ENCODE peak calls at places on chromosome 18, in nine cellular contexts. C, R, Y, X, G, P, S, I and M are unnamed samples.

GRCh38 chr18:48943333-48943732 is 7.4 kb downstream of the SMAD7 start:
- DNase-seq in C (no peak), R (no peak), Y (no peak), X (no peak), G (no peak), P (no peak), S (no peak), I (no peak), M (no peak)

GRCh38 chr18:53991202-53991601 is 233.3 kb downstream of the MBD2 start:
- DNase-seq in C (no peak), R (no peak), Y (peak; percentile 60), X (peak; percentile 45), G (no peak), P (no peak), S (no peak), I (no peak), M (no peak)

GRCh38 chr18:58104071-58104470 is 60.0 kb downstream of the NEDD4L start:
- DNase-seq in C (no peak), R (no peak), Y (no peak), X (no peak), G (no peak), P (no peak), S (no peak), I (no peak), M (no peak)

GRCh38 chr18:9020221-9020620 is 82.3 kb upstream of the NDUFV2 start:
- DNase-seq in C (no peak), R (no peak), Y (peak; percentile 25), X (no peak), G (no peak), P (no peak), S (no peak), I (no peak), M (no peak)

GRCh38 chr18:62102221-62102620 is 84.6 kb downstream of the PIGN start:
- DNase-seq in C (no peak), R (no peak), Y (no peak), X (no peak), G (no peak), P (no peak), S (no peak), I (no peak), M (no peak)

GRCh38 chr18:35155403-35156117 is 85.3 kb upstream of the ZNF397 start:
- DNase-seq in C (no peak), R (no peak), Y (no peak), X (no peak), G (no peak), P (no peak), S (peak; percentile 66), I (no peak), M (no peak)

GRCh38 chr18:73741946-73742345 is 405.7 kb downstream of the FBXO15 start:
- DNase-seq in C (no peak), R (no peak), Y (peak; percentile 59), X (no peak), G (no peak), P (no peak), S (no peak), I (no peak), M (no peak)

GRCh38 chr18:79625924-79626561 is 53.6 kb upstream of the CTDP1 start:
- DNase-seq in C (no peak), R (no peak), Y (no peak), X (no peak), G (no peak), P (peak; percentile 14), S (no peak), I (peak; percentile 46), M (no peak)

GRCh38 chr18:3652380-3653262 is 202.6 kb downstream of the TGIF1 start:
- DNase-seq in C (no peak), R (peak; percentile 90), Y (peak; percentile 100), X (peak; percentile 98), G (no peak), P (peak; percentile 45), S (peak; percentile 68), I (no peak), M (peak; percentile 80)

GRCh38 chr18:35581555-35582309 is at the start of gene GALNT1:
- DNase-seq in C (peak; percentile 61), R (no peak), Y (peak; percentile 23), X (no peak), G (no peak), P (peak; percentile 46), S (peak; percentile 11), I (no peak), M (no peak)

GRCh38 chr18:76564636-76565237 is 69.7 kb upstream of the ZNF516 start:
- DNase-seq in C (no peak), R (no peak), Y (peak; percentile 10), X (no peak), G (no peak), P (no peak), S (no peak), I (no peak), M (no peak)

GRCh38 chr18:76566987-76567386 is 71.9 kb upstream of the ZNF516 start:
- DNase-seq in C (no peak), R (no peak), Y (no peak), X (no peak), G (no peak), P (no peak), S (no peak), I (no peak), M (no peak)

GRCh38 chr18:76564117-76564516 is 69.1 kb upstream of the ZNF516 start:
- DNase-seq in C (no peak), R (no peak), Y (peak; percentile 95), X (peak; percentile 62), G (no peak), P (no peak), S (no peak), I (no peak), M (no peak)

GRCh38 chr18:76567835-76568445 is 72.9 kb upstream of the ZNF516 start:
- DNase-seq in C (no peak), R (no peak), Y (no peak), X (no peak), G (no peak), P (no peak), S (no peak), I (no peak), M (no peak)

GRCh38 chr18:76565238-76566173 is 70.5 kb upstream of the ZNF516 start:
- DNase-seq in C (peak; percentile 79), R (peak; percentile 87), Y (peak; percentile 96), X (no peak), G (peak; percentile 67), P (peak; percentile 75), S (peak; percentile 53), I (peak; percentile 90), M (peak; percentile 66)
- H3K4me3 ChIP-seq in C (peak overlapping the region; percentile 56), R (peak overlapping the region; percentile 53), Y (peak overlapping the region; percentile 46), X (no peak overlapping the region), G (peak overlapping the region; percentile 17), P (peak overlapping the region; percentile 44), S (peak overlapping the region; percentile 38), I (peak overlapping the region; percentile 31), M (peak overlapping the region; percentile 15)

DNA sequence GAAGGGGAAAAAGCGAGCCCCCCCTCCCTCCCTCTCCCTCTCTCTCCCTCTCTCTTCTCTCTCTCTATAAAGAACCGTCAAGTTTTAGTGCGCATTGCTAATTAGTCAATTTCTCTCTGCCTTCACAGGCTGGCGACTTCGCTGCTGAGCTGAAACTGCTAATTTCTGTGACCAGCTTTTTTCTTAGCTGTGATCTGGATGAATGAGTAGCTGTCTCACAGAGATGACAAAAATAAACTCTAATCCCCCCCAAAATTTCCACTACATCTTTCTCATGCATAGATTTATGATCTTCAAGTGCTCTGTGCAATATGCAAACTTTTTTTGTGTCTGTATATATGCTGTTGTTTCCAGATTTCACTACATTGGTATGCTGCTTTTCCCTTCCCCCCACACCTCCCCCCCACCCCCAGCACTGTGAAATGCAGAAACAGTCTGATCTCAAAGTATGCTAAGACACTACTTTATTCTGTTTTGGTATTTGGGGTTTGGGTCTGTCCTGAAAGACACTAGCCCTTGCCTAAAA is 427 bp upstream of the KLHL14 start:
- DNase-seq in C (no peak), R (no peak), Y (no peak), X (no peak), G (no peak), P (no peak), S (no peak), I (no peak), M (no peak)
- H3K4me3 ChIP-seq in C (no peak overlapping the region), R (no peak overlapping the region), Y (no peak overlapping the region), X (no peak overlapping the region), G (no peak overlapping the region), P (no peak overlapping the region), S (no peak overlapping the region), I (no peak overlapping the region), M (no peak overlapping the region)

DNA sequence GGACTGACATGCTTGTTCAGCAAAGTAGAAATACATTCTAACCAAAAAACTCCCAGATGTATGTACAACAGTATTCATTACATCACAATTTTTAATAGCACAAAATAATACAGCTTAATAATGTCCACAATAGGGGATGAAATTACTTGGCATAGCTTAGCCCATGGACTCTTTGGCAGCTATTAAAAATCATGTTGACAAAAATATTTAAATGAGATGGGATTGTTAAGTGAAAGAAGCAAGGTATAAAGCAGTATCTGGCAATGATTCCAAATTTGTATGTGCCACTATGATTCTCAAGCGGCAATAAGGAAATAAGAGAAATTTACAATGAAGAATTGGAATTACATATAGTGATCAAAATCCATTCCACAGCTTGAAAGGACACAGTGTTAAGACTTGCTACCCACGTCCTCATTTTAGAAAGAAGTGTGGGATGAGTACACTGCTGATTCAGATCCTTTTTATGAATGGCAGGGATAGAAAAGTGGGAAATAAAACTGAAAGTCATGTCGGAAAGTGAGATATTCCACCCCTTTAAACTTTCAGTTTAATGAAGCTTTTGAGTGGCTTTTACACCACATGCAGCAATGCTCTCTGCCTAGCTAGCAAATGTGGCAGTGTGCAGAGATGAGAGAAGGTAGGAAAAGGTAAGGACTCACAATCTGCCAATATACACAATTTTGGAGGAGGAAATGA is 2.4 kb downstream of the GAREM1 start:
- DNase-seq in C (no peak), R (no peak), Y (no peak), X (no peak), G (no peak), P (no peak), S (no peak), I (no peak), M (no peak)
- H3K4me3 ChIP-seq in C (peak overlapping the region; percentile 78), R (peak overlapping the region; percentile 74), Y (peak overlapping the region; percentile 68), X (no peak overlapping the region), G (peak overlapping the region; percentile 76), P (no peak overlapping the region), S (no peak overlapping the region), I (peak overlapping the region; percentile 82), M (peak overlapping the region; percentile 78)

GRCh38 chr18:74950479-74950878 is 258.5 kb downstream of the PTGR3 start:
- DNase-seq in C (no peak), R (no peak), Y (no peak), X (no peak), G (no peak), P (no peak), S (no peak), I (no peak), M (no peak)

GRCh38 chr18:74947417-74947816 is 261.5 kb downstream of the PTGR3 start:
- DNase-seq in C (no peak), R (no peak), Y (no peak), X (no peak), G (no peak), P (no peak), S (no peak), I (no peak), M (no peak)

GRCh38 chr18:74947875-74948274 is 261.1 kb downstream of the PTGR3 start:
- DNase-seq in C (no peak), R (no peak), Y (no peak), X (no peak), G (no peak), P (no peak), S (no peak), I (no peak), M (no peak)

GRCh38 chr18:74949611-74950010 is 259.3 kb downstream of the PTGR3 start:
- DNase-seq in C (no peak), R (no peak), Y (no peak), X (no peak), G (no peak), P (no peak), S (no peak), I (no peak), M (no peak)

GRCh38 chr18:74951165-74951760 is 257.7 kb downstream of the PTGR3 start:
- DNase-seq in C (no peak), R (peak; percentile 69), Y (peak; percentile 82), X (no peak), G (peak; percentile 45), P (peak; percentile 51), S (no peak), I (no peak), M (peak; percentile 81)
- H3K4me3 ChIP-seq in C (no peak overlapping the region), R (no peak overlapping the region), Y (no peak overlapping the region), X (no peak overlapping the region), G (no peak overlapping the region), P (no peak overlapping the region), S (no peak overlapping the region), I (no peak overlapping the region), M (no peak overlapping the region)